ENCODE peak calls at places on chromosomes 11 and 22, in four cellular contexts. U, S, J and Q are unnamed samples.

GRCh38 chr11:70763606-70764005 is 365.3 kb downstream of the CTTN start:
- DNase-seq in U (no peak), S (no peak), J (no peak), Q (no peak)

GRCh38 chr11:119666463-119667131 is 62.4 kb downstream of the NECTIN1 start:
- DNase-seq in J (peak; percentile 79), U (peak; percentile 18), S (peak; percentile 92), Q (peak; percentile 60)

GRCh38 chr22:21447694-21448402 is 19.3 kb upstream of the TMEM191C start:
- DNase-seq in S (peak; percentile 69), U (no peak), J (peak; percentile 79), Q (no peak)

GRCh38 chr22:20457506-20458240 is 20.0 kb upstream of the SCARF2 start:
- DNase-seq in S (no peak), U (no peak), J (no peak), Q (no peak)

GRCh38 chr22:45240810-45241631 is at the start of gene KIAA0930:
- DNase-seq in J (peak; percentile 98), U (peak; percentile 54), S (peak; percentile 92), Q (no peak)

GRCh38 chr11:121282376-121282775 is 10.2 kb upstream of the SC5D start:
- DNase-seq in U (no peak), J (no peak), S (no peak), Q (no peak)

GRCh38 chr11:86551693-86552092 is 120.7 kb downstream of the ME3 start:
- DNase-seq in J (no peak), U (no peak), S (no peak), Q (no peak)

GRCh38 chr11:36449566-36450390 is 60.3 kb downstream of the TRAF6 start:
- DNase-seq in J (no peak), S (no peak), U (no peak), Q (no peak)

GRCh38 chr11:129270471-129270870 is 78.3 kb upstream of the ARHGAP32 start:
- DNase-seq in J (no peak), U (no peak), S (no peak), Q (no peak)

GRCh38 chr11:75273989-75274391 is 33.4 kb downstream of the TPBGL start:
- DNase-seq in J (no peak), S (no peak), U (no peak), Q (no peak)

GRCh38 chr22:24585927-24586546 is 6.8 kb downstream of the LRRC75B start:
- DNase-seq in U (no peak), S (no peak), J (no peak), Q (no peak)

GRCh38 chr11:86809561-86809960 is 9.2 kb downstream of the PRSS23 start:
- DNase-seq in U (no peak), S (no peak), J (no peak), Q (no peak)

GRCh38 chr11:71240061-71240690 is 12.2 kb downstream of the SHANK2 start:
- DNase-seq in S (no peak), U (no peak), J (no peak), Q (no peak)

GRCh38 chr11:31805629-31806185 is 5.4 kb downstream of the PAX6 start:
- DNase-seq in U (no peak), J (no peak), S (no peak), Q (no peak)

DNA sequence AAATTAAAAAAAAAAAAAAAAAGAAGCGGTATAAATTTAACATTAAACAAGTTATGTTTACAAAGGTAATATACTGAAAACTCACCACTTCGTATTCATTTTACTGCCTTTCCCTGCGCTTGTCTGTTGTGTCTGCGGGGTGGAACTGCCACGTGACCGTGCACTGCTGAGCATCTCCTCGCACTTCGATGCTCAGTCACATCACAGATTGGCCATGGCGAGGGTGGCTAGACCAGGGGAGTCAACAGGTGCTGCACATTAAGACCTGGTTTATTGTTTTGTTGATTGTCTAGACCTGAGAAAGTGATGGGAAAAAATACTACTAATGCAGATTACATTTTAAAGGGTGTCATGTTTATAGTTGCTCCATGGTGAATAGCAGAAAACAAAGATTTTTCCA is 22.8 kb upstream of the TUB start:
- DNase-seq in S (peak; percentile 14), J (no peak), U (no peak), Q (no peak)
- TF ChIP-seq SIN3A in S (no peak), J (no peak), U (no peak), Q (no peak)

DNA sequence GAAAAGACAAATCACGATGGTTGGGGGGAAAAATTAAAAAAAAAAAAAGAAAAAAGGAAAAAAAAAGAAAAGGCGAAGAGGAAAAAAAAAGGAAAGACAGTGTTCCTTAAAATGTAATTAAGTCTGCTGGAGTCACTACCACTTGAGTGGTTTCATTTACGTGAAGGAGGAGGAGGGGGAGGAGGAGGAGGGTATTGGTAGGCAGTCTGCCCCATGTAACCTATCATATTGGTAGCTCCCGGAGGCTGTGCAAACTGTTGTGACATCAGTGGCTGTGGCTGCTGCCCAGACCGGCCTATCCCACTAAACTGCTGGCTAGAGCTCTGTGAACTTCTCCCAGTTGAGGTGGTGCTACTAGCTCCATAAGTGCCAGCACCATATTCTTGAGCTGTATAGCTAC is 17.9 kb downstream of the KDELR3 start:
- DNase-seq in U (no peak), S (no peak), J (no peak), Q (no peak)
- TF ChIP-seq SIN3A in U (no peak), S (no peak), J (no peak), Q (no peak)

DNA sequence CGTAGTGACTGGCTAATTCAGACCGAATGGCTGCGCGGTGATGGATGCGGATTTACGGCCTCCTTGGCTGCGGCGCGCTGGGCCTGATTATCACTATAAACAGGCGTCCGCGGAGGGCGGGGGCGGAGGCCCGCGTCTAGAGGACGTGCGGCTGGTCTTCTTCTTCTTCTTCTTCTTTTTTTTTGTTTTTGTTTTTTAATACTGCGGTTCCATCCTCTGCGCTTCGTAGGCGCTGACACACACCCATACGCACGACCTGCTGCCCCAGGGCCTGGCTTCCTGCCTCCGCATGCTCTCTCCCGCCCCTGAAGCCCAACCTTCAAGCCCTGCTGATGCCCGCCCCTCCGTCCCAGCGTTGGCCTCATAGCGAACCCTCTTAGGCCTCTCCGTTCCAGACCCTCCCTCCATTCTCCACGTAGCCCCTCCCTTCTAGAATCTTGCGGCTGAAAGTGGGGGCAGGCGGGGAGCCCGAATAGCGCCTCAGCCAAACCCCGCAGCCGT is 2.7 kb upstream of the SLC6A5 start:
- DNase-seq in S (no peak), J (peak; percentile 20), U (no peak), Q (no peak)
- TF ChIP-seq SIN3A in S (no peak), J (no peak), U (no peak), Q (no peak)

DNA sequence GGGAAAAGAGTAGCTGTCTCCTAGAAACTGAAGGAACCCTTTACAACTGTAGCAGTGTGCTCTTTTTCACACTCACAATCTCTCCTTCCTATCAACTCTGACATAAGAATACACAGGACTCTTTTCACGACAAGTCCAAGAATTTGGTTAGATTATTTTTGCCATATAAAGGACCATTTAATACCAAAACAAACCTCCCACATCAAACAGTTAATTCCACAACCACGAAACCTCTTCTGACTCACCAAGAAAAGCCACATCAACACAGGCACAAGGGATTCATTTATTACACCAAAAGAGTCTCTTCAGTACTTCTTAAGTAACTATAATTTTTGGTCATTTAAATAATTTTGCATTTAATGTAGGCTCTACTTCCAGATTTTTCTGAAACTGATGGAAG is 222.6 kb upstream of the PITPNB start:
- DNase-seq in S (no peak), J (no peak), U (no peak), Q (no peak)
- TF ChIP-seq SIN3A in S (no peak), J (no peak), U (no peak), Q (no peak)

GRCh38 chr11:556175-556699 is 4.3 kb downstream of the LMNTD2 start:
- DNase-seq in S (peak; percentile 63), J (no peak), U (no peak), Q (no peak)
- TF ChIP-seq SIN3A in S (no peak), J (no peak), U (no peak), Q (no peak)

GRCh38 chr11:128095459-128096096 is 491.8 kb downstream of the ETS1 start:
- DNase-seq in J (no peak), S (no peak), U (peak; percentile 2), Q (peak; percentile 2)
- TF ChIP-seq SIN3A in J (no peak), S (no peak), U (no peak), Q (no peak)

DNA sequence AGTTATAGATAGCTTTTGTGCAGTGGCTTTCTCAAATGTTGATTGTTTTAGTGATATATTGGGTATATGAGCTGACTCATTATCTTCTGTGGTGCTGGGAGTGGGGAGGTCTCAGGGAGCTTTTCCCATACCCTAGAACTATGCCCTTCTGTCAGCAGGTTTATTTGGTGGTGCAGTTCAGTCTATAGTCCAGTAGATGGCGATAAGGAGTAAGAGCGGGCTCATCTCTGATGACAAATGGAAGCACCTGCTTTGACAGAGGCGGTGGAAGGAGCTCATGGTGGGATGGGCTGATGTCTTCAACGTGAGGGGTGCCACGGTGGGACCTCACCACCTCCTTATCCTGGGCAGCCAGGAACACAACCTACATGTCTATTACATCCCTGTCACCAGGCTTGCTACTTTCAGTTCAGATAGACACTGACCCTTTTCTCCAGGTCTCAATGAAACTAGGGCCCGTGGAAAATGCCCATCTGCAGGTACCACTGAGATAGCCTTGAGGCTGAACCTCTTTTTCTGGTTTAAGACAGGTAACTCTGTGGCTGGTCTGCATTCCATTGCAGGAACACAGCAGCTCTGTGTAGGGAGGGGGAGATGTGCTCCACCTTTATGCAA is 13.0 kb upstream of the OR6A2 start:
- DNase-seq in J (peak; percentile 63), U (peak; percentile 15), S (no peak), Q (peak; percentile 65)
- TF ChIP-seq SIN3A in J (no peak), U (no peak), S (no peak), Q (no peak)

GRCh38 chr11:45085657-45086501 is 60.6 kb upstream of the PRDM11 start:
- DNase-seq in S (no peak), U (no peak), J (no peak), Q (no peak)

GRCh38 chr11:45079567-45079942 is 66.9 kb upstream of the PRDM11 start:
- DNase-seq in J (no peak), U (no peak), S (no peak), Q (no peak)

GRCh38 chr11:45083544-45084087 is 62.8 kb upstream of the PRDM11 start:
- DNase-seq in J (peak; percentile 33), U (no peak), S (peak; percentile 78), Q (no peak)

GRCh38 chr11:45079943-45080719 is 66.3 kb upstream of the PRDM11 start:
- DNase-seq in U (no peak), S (no peak), J (no peak), Q (no peak)

DNA sequence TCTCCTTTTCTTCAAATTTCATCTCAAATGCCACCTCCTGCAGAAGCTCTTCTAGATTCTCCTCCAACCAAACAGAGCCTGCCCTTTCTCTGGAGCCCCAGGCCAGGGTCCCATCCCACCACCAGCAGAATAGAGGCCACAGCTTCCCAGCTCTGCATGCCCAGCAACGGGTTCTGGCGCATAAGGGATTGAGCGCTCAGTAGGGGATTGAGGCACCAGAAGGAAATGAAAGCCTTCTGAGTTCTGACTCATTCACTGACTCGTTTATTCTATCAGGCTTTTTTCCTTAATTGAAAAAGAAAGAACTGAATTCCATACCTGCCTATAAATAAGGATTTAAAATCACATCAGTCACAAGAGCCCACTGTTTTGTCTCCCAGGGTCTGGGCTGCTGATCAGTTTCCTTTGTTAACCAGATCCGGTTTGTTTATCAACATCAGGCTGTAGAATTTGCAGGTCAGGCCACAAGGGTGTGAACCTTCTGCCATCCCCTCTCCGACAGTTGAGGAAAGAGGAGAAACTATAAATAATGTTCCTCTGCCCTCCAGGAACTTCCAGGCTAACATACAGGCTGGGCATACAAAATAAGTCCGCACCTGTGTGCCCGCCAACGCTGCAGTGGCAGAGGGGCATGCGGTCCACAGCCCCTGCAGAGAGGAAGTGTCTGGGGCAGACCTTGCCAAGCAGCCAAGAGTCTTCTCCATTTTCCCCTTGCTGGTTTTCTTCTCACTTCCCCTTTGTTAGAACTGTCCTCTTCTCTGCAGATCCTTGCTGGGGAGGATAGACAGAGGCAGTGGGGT is 63.5 kb upstream of the PRDM11 start:
- DNase-seq in J (no peak), S (peak; percentile 69), U (no peak), Q (no peak)
- TF ChIP-seq SIN3A in J (no peak), S (no peak), U (no peak), Q (no peak)